ENCODE peak calls at places on chromosome 3, in seven cellular contexts. I is upper lobe of left lung, K is pancreas, H is HFFc6, V is astrocyte of the spinal cord, A is Peyer's patch, M is Calu3. Y is an unnamed sample.
A peak's percentile ranks its signal among the peaks of the same experiment; 100 is the strongest.

GRCh38 chr3:194089357-194090177 is 46.4 kb upstream of the HES1 start:
- DNase-seq in M (peak; percentile 96), H (peak; percentile 98), I (peak; percentile 94), V (peak; percentile 99), A (no peak), K (peak; percentile 71), Y (peak; percentile 44)

GRCh38 chr3:8386221-8386620 is 115.4 kb upstream of the LMCD1 start:
- DNase-seq in H (no peak), I (no peak), M (no peak), K (no peak), A (no peak), V (peak; percentile 14), Y (peak; percentile 7)

GRCh38 chr3:33318709-33319380 is 41.6 kb downstream of the FBXL2 start:
- DNase-seq in V (peak; percentile 29), I (no peak), H (no peak), A (no peak), K (no peak), M (no peak), Y (no peak)

GRCh38 chr3:123667784-123668183 is 82.9 kb upstream of the HACD2 start:
- DNase-seq in I (no peak), K (no peak), V (no peak), M (no peak), A (no peak), H (no peak), Y (no peak)

GRCh38 chr3:85360742-85361387 is 402.1 kb downstream of the CADM2 start:
- DNase-seq in V (peak; percentile 39), K (peak; percentile 36), A (no peak), I (peak; percentile 26), M (peak; percentile 70), H (no peak), Y (no peak)

GRCh38 chr3:157868168-157868567 is 238.1 kb downstream of the SHOX2 start:
- DNase-seq in I (no peak), H (peak; percentile 27), K (no peak), A (no peak), V (peak; percentile 46), M (no peak), Y (no peak)

GRCh38 chr3:17025594-17026139 is 140.9 kb downstream of the PLCL2 start:
- DNase-seq in A (no peak), I (no peak), K (no peak), H (no peak), M (no peak), V (no peak), Y (no peak)

GRCh38 chr3:46496745-46497555 is 826 bp upstream of the RTP3 start:
- DNase-seq in V (no peak), M (peak; percentile 38), I (no peak), K (no peak), A (peak; percentile 69), H (no peak), Y (no peak)

GRCh38 chr3:82274897-82275296 is 513.5 kb upstream of the GBE1 start:
- DNase-seq in H (no peak), V (no peak), I (no peak), M (no peak), K (no peak), A (no peak), Y (no peak)

GRCh38 chr3:46098319-46098761 is 71.1 kb upstream of the XCR1 start:
- DNase-seq in M (no peak), I (peak; percentile 72), V (peak; percentile 41), H (no peak), A (peak; percentile 45), K (no peak), Y (no peak)

GRCh38 chr3:157572559-157573270 is 69.5 kb upstream of the VEPH1 start:
- DNase-seq in H (peak; percentile 61), M (peak; percentile 77), K (peak; percentile 35), I (no peak), V (peak; percentile 66), A (no peak), Y (no peak)

GRCh38 chr3:187836848-187837770 is 91.8 kb upstream of the BCL6 start:
- DNase-seq in K (no peak), V (peak; percentile 44), H (peak; percentile 8), M (no peak), I (no peak), A (no peak), Y (no peak)

GRCh38 chr3:46280105-46280797 is 38.0 kb downstream of the CCR3 start:
- DNase-seq in I (peak; percentile 49), K (no peak), M (peak; percentile 26), A (no peak), V (peak; percentile 28), H (peak; percentile 54), Y (no peak)

GRCh38 chr3:109336272-109336957 is 931 bp downstream of the DPPA4 start:
- DNase-seq in A (no peak), M (no peak), V (peak; percentile 68), H (no peak), K (no peak), I (peak; percentile 21), Y (no peak)

GRCh38 chr3:96813820-96814580 is 394 bp upstream of the EPHA6 start:
- DNase-seq in V (peak; percentile 60), M (peak; percentile 64), A (no peak), K (peak; percentile 49), H (peak; percentile 25), I (peak; percentile 25), Y (no peak)

GRCh38 chr3:179750720-179751328 is 98.0 kb downstream of the USP13 start:
- DNase-seq in K (no peak), H (peak; percentile 33), M (peak; percentile 27), V (peak; percentile 45), A (no peak), I (no peak), Y (no peak)
- TF ChIP-seq CTCF in K (no peak), H (peak; percentile 81), M (peak; percentile 79), V (peak; percentile 84), A (peak; percentile 21), I (peak; percentile 20), Y (peak; percentile 75)

GRCh38 chr3:70150599-70150998 is 151.1 kb downstream of the SAMMSON start:
- DNase-seq in A (no peak), I (no peak), V (no peak), K (no peak), M (no peak), H (no peak), Y (no peak)
- TF ChIP-seq CTCF in A (no peak), I (no peak), V (no peak), K (no peak), M (no peak), H (no peak), Y (no peak)

DNA sequence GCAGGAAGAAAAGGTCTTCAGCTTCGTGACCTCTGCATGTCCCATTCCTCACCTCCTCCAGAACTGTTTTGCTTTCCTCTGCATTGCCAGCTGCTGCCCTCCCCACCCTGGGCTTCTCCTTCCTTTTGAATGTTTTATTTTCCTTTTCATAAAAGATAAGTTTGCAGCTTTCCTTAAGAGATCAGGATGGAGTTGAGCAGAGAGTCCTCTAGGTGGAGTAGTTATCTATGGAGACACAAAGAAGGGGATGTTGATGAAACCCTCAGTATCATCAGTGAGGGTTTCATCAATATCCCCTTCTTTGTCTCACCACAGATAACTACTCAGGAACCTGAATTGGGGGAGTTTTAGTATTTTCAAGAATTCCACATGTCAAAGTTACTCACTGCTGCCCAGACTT is 19.0 kb upstream of the SLC25A36 start:
- DNase-seq in I (no peak), M (no peak), A (no peak), H (peak; percentile 18), K (no peak), V (peak; percentile 33), Y (no peak)
- TF ChIP-seq CTCF in I (peak; percentile 6), M (peak; percentile 61), A (peak; percentile 48), H (peak; percentile 72), K (peak; percentile 8), V (peak; percentile 54), Y (peak; percentile 64)

GRCh38 chr3:81218023-81218422 is 543.4 kb downstream of the GBE1 start:
- DNase-seq in H (peak; percentile 8), V (peak; percentile 29), A (no peak), K (no peak), I (no peak), M (peak; percentile 41), Y (no peak)
- TF ChIP-seq CTCF in H (peak; percentile 58), V (peak; percentile 63), A (peak; percentile 43), K (no peak), I (no peak), M (peak; percentile 12), Y (peak; percentile 31)

DNA sequence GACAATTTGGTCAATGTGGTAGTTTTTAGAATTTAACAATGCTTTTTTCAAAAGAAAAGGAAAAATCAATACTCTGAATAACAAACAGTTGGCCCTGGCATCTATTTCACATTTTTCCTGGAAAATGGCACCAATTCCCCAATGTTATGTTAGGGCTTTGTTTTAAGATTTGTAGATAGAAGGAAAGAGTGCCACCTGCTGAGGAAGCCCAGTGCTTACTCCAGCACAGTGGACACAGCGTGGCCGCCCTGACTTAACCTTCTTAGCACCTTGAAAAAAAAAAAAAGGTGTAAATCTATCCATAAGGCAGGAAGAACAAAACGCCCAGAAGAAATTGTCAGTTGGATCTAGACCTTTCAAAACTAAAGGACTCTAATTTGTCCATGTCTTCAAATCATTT is 110.7 kb upstream of the CNTN4 start:
- DNase-seq in H (no peak), A (no peak), K (peak; percentile 13), I (no peak), V (no peak), M (peak; percentile 0), Y (no peak)
- TF ChIP-seq CTCF in H (no peak), A (peak; percentile 46), K (peak; percentile 41), I (no peak), V (no peak), M (no peak), Y (no peak)

GRCh38 chr3:41202834-41203345 is 3.6 kb downstream of the CTNNB1 start:
- DNase-seq in H (peak; percentile 44), V (peak; percentile 73), M (peak; percentile 13), I (peak; percentile 38), K (no peak), A (no peak), Y (no peak)
- TF ChIP-seq CTCF in H (peak; percentile 69), V (peak; percentile 46), M (no peak), I (no peak), K (no peak), A (peak; percentile 49), Y (peak; percentile 45)

GRCh38 chr3:171269557-171269956 is 190.6 kb downstream of the TNIK start:
- DNase-seq in K (no peak), A (no peak), I (no peak), M (no peak), H (no peak), V (no peak), Y (no peak)

GRCh38 chr3:171267089-171267488 is 193.1 kb downstream of the TNIK start:
- DNase-seq in I (no peak), H (no peak), M (no peak), V (no peak), K (no peak), A (no peak), Y (no peak)

GRCh38 chr3:171270541-171270940 is 189.7 kb downstream of the TNIK start:
- DNase-seq in V (no peak), K (no peak), H (no peak), I (no peak), A (no peak), M (no peak), Y (no peak)

GRCh38 chr3:171266034-171266805 is 194.0 kb downstream of the TNIK start:
- DNase-seq in H (no peak), V (no peak), K (no peak), M (no peak), A (no peak), I (no peak), Y (no peak)

DNA sequence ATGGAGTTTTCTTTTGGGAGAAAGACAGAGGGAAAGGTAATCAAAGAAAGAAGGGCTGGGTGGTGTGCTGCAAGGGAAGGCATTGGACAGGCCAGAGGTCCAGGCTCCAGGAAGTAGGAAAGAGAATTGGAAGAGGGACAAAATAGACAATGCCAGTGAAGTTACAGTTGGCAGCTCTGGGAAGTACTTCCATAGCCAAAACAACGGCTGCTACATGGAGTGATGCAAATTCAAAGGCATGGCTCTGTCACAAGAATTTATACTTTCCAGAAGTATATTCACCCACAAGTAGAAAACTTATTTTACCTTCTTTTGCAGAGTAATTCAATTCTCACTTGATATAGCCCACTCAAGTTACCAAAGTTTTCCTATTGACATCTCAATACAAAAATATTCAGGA is 191.5 kb downstream of the TNIK start:
- DNase-seq in V (no peak), H (no peak), I (no peak), M (no peak), K (no peak), A (no peak), Y (no peak)
- TF ChIP-seq CTCF in V (no peak), H (no peak), I (no peak), M (no peak), K (no peak), A (no peak), Y (no peak)

Y was measured in AG04450.